ENCODE peak calls at places on chromosomes 2 and 18, in seven cellular contexts. B, D, L, M, F, T and A are unnamed samples.

GRCh38 chr2:220394433-220394832 is 767.0 kb downstream of the SLC4A3 start:
- DNase-seq in B (peak; percentile 31), D (peak; percentile 57), L (peak; percentile 23), M (no peak), F (peak; percentile 25), T (no peak), A (no peak)

GRCh38 chr2:212145111-212145510 is 393.5 kb downstream of the ERBB4 start:
- DNase-seq in B (no peak), D (peak; percentile 79), L (no peak), M (no peak), F (no peak), T (no peak), A (no peak)

GRCh38 chr2:201260302-201260800 is at the start of gene CASP8:
- DNase-seq in B (no peak), D (peak; percentile 33), L (peak; percentile 37), M (no peak), F (no peak), T (no peak), A (peak; percentile 61)

GRCh38 chr18:79687806-79688205 is 8.2 kb downstream of the CTDP1 start:
- DNase-seq in B (no peak), D (peak; percentile 62), L (no peak), M (no peak), F (no peak), T (no peak), A (no peak)

GRCh38 chr18:45849529-45849928 is 24.1 kb downstream of the SIGLEC15 start:
- DNase-seq in B (no peak), D (no peak), L (no peak), M (no peak), F (no peak), T (no peak), A (no peak)

GRCh38 chr2:142061733-142062132 is 69.1 kb downstream of the LRP1B start:
- DNase-seq in B (no peak), D (no peak), L (no peak), M (no peak), F (no peak), T (no peak), A (no peak)

GRCh38 chr2:83990601-83991000 is 468.5 kb downstream of the SUCLG1 start:
- DNase-seq in B (no peak), D (no peak), L (no peak), M (no peak), F (no peak), T (no peak), A (no peak)

GRCh38 chr18:51953521-51953920 is 386.5 kb upstream of the DCC start:
- DNase-seq in B (no peak), D (no peak), L (no peak), M (no peak), F (no peak), T (no peak), A (no peak)

GRCh38 chr2:58483307-58483706 is 242.2 kb upstream of the FANCL start:
- DNase-seq in B (no peak), D (no peak), L (no peak), M (no peak), F (no peak), T (no peak), A (no peak)

GRCh38 chr2:106108351-106108750 is 85.8 kb downstream of the UXS1 start:
- DNase-seq in B (no peak), D (no peak), L (peak; percentile 25), M (peak; percentile 10), F (no peak), T (peak; percentile 19), A (no peak)

GRCh38 chr2:88654714-88655113 is 27.4 kb upstream of the EIF2AK3 start:
- DNase-seq in B (no peak), D (peak; percentile 75), L (no peak), M (no peak), F (no peak), T (no peak), A (no peak)

GRCh38 chr2:98727758-98728718 is 2.9 kb downstream of the MGAT4A start:
- DNase-seq in B (no peak), D (no peak), L (no peak), M (no peak), F (no peak), T (peak; percentile 30), A (no peak)

GRCh38 chr2:223865124-223865523 is 27.7 kb upstream of the AP1S3 start:
- DNase-seq in B (no peak), D (no peak), L (no peak), M (no peak), F (no peak), T (no peak), A (no peak)

GRCh38 chr2:46749042-46749461 is 166.6 kb downstream of the MCFD2 start:
- DNase-seq in B (no peak), D (peak; percentile 82), L (peak; percentile 83), M (peak; percentile 25), F (no peak), T (peak; percentile 64), A (no peak)

GRCh38 chr2:41668529-41668928 is 379.3 kb upstream of the PKDCC start:
- DNase-seq in B (no peak), D (no peak), L (no peak), M (no peak), F (no peak), T (no peak), A (no peak)

GRCh38 chr2:120231564-120231973 is 8.4 kb upstream of the TMEM185B start:
- DNase-seq in B (no peak), D (no peak), L (no peak), M (no peak), F (no peak), T (no peak), A (no peak)

GRCh38 chr2:71605173-71605641 is 151.8 kb downstream of the DYSF start:
- DNase-seq in B (peak; percentile 9), D (no peak), L (no peak), M (no peak), F (no peak), T (peak; percentile 86), A (no peak)

GRCh38 chr2:214077727-214078126 is 333.1 kb upstream of the VWC2L start:
- DNase-seq in B (no peak), D (no peak), L (no peak), M (no peak), F (no peak), T (no peak), A (no peak)

GRCh38 chr2:70083344-70084156 is 3.7 kb upstream of the PCBP1 start:
- DNase-seq in B (no peak), D (peak; percentile 65), L (peak; percentile 67), M (no peak), F (no peak), T (no peak), A (no peak)

GRCh38 chr2:124301915-124302314 is 276.8 kb downstream of the CNTNAP5 start:
- DNase-seq in B (no peak), D (no peak), L (no peak), M (no peak), F (no peak), T (no peak), A (no peak)

GRCh38 chr2:157936464-157936863 is 60.3 kb upstream of the ACVR1 start:
- DNase-seq in B (no peak), D (peak; percentile 8), L (no peak), M (no peak), F (no peak), T (no peak), A (no peak)

GRCh38 chr18:22166070-22166972 is 3.1 kb upstream of the GATA6 start:
- DNase-seq in B (peak; percentile 67), D (no peak), L (peak; percentile 11), M (no peak), F (peak; percentile 68), T (peak; percentile 20), A (peak; percentile 63)

GRCh38 chr18:30457156-30457555 is 585.4 kb downstream of the DSC3 start:
- DNase-seq in B (no peak), D (no peak), L (no peak), M (no peak), F (no peak), T (no peak), A (no peak)

GRCh38 chr18:78525364-78526111 is 454.1 kb upstream of the SALL3 start:
- DNase-seq in B (no peak), D (peak; percentile 4), L (no peak), M (no peak), F (no peak), T (no peak), A (no peak)

GRCh38 chr2:191479680-191480023 is 198.3 kb upstream of the NABP1 start:
- DNase-seq in B (no peak), D (no peak), L (no peak), M (no peak), F (no peak), T (no peak), A (no peak)
- TF ChIP-seq CTCF in B (no peak), D (no peak), L (no peak), M (no peak), F (no peak), T (no peak), A (no peak)

DNA sequence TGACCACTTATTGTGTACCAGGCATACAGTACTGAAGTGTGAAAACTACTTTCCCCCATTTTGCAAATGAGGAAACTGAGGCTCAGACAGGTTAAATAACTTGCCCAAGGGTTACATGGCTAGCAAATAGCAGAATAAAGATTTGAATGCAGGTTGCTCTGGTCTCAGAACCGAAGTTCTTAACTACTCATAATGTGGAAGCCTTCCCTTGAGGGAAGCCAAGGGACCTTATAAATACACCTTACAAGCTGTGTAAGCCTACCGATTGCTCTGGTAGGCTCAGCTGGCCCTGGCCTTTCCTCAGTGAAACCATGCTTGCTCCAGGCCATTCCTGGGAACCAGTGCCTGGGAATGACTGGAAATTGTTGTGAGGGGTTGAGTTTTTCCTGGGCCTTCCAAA is 114.6 kb upstream of the CDCA7 start:
- DNase-seq in B (no peak), D (no peak), L (no peak), M (no peak), F (no peak), T (no peak), A (no peak)
- H3K27ac ChIP-seq in B (no peak overlapping the region), D (no peak overlapping the region), L (no peak overlapping the region), M (no peak overlapping the region), F (no peak overlapping the region), T (no peak overlapping the region), A (no peak overlapping the region)

DNA sequence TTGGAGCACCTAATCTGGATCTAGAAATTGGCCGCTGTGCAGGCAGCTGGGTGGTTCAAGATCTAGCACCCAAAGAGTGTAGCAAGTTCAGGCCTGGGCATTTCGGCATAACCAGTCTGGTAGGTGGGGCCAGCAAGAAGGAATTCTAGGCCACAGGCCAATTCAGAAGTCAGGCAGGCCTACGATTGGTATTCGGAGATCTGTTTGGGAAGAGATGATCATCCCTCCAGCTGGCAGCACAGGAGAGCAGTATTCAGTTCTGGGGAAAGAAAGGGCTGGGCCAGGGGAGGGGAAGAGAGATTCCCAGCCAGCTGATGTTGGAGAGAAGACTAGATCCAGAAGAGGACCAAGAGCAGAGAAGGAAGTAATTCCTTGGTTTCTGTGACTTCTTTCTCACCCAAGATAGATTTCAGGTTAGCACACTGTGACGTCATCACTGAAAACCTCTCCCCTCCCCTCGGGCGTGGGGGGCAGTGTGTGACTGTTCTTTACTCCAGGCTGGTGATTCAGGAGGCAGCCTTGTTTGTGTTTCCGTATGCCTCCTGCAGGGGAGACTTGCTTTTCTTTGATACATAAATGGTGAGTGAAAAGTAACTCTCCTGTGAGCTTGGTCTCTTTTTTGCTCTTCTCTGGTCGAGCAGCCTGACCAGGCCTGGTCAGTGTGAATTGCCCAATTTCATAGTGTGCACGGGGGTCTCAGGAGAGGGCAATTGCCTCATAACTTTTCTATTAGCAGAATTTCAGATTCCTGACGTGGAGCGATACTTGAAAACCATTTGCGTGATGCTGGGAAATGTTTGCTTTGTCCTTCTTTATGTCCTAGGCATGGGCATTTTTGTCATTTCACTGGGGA is 61.1 kb downstream of the MEIS1 start:
- DNase-seq in B (peak; percentile 30), D (peak; percentile 85), L (peak; percentile 74), M (no peak), F (peak; percentile 44), T (peak; percentile 26), A (no peak)
- H3K4me1 ChIP-seq in B (peaks cover 70% of the 10 kb centered on the region), D (peaks cover 23% of the 10 kb centered on the region), L (peaks cover 30% of the 10 kb centered on the region), M (no peaks in the 10 kb centered on the region), F (peaks cover 32% of the 10 kb centered on the region), T (peaks cover 10% of the 10 kb centered on the region), A (peaks cover 18% of the 10 kb centered on the region)

GRCh38 chr2:234187646-234188174 is 137.2 kb downstream of the SPP2 start:
- DNase-seq in B (no peak), D (no peak), L (no peak), M (no peak), F (no peak), T (no peak), A (no peak)
- TF ChIP-seq CTCF in B (no peak), D (no peak), L (no peak), M (no peak), F (no peak), T (no peak), A (no peak)